ENCODE peak calls at places on chromosomes 12 and 14, in eight cellular contexts. Y is AG10803; R is CD4-positive, alpha-beta memory T cell; Q is IMR-90; O is A549; S is GM12864; V is fibroblast of the aortic adventitia; E is fibroblast of pulmonary artery. H is an unnamed sample.

GRCh38 chr12:946212-946611 is 3.3 kb downstream of the RAD52 start:
- DNase-seq in Y (peak; percentile 17), R (no peak), Q (peak; percentile 42), O (no peak), S (no peak), V (no peak), E (peak; percentile 25), H (no peak)

GRCh38 chr14:50447491-50447890 is 50.8 kb upstream of the CDKL1 start:
- DNase-seq in Y (no peak), R (no peak), Q (peak; percentile 21), O (peak; percentile 38), S (no peak), V (peak; percentile 55), E (peak; percentile 40), H (no peak)

GRCh38 chr12:109714141-109714912 is 702 bp downstream of the FAM222A start:
- DNase-seq in Y (peak; percentile 9), R (peak; percentile 59), Q (peak; percentile 20), O (peak; percentile 78), S (no peak), V (peak; percentile 14), E (peak; percentile 42), H (peak; percentile 90)

GRCh38 chr12:39127401-39127800 is 222.0 kb upstream of the CPNE8 start:
- DNase-seq in Y (peak; percentile 2), R (no peak), Q (no peak), O (peak; percentile 75), S (no peak), V (peak; percentile 20), E (peak; percentile 73), H (no peak)

GRCh38 chr14:49992901-49993335 is 100.0 kb downstream of the ARF6 start:
- DNase-seq in Y (peak; percentile 74), R (no peak), Q (peak; percentile 91), O (peak; percentile 88), S (peak; percentile 62), V (peak; percentile 64), E (peak; percentile 58), H (no peak)

GRCh38 chr12:132362966-132363660 is 33.7 kb upstream of the GALNT9 start:
- DNase-seq in Y (no peak), R (no peak), Q (no peak), O (no peak), S (no peak), V (no peak), E (no peak), H (no peak)

GRCh38 chr12:64682572-64683277 is 72.4 kb downstream of the RASSF3 start:
- DNase-seq in Y (peak; percentile 89), R (no peak), Q (peak; percentile 93), O (peak; percentile 40), S (no peak), V (peak; percentile 89), E (peak; percentile 96), H (peak; percentile 67)

GRCh38 chr14:58864751-58865519 is 227.2 kb downstream of the DACT1 start:
- DNase-seq in Y (peak; percentile 79), R (no peak), Q (peak; percentile 82), O (no peak), S (no peak), V (peak; percentile 97), E (peak; percentile 95), H (no peak)

GRCh38 chr14:24838945-24839616 is 205.1 kb upstream of the GZMB start:
- DNase-seq in Y (peak; percentile 33), R (no peak), Q (no peak), O (no peak), S (no peak), V (peak; percentile 44), E (peak; percentile 56), H (no peak)

GRCh38 chr14:102089621-102090343 is 2.9 kb upstream of the HSP90AA1 start:
- DNase-seq in Y (no peak), R (no peak), Q (no peak), O (no peak), S (no peak), V (no peak), E (no peak), H (no peak)

GRCh38 chr14:92792885-92793284 is 1.2 kb upstream of the GOLGA5 start:
- DNase-seq in Y (peak; percentile 16), R (no peak), Q (no peak), O (peak; percentile 30), S (no peak), V (no peak), E (no peak), H (no peak)

GRCh38 chr12:109872-110271 is 43.3 kb downstream of the IQSEC3 start:
- DNase-seq in Y (no peak), R (no peak), Q (no peak), O (no peak), S (no peak), V (no peak), E (no peak), H (no peak)

GRCh38 chr12:89479982-89480381 is 44.6 kb downstream of the GALNT4 start:
- DNase-seq in Y (no peak), R (no peak), Q (no peak), O (no peak), S (no peak), V (no peak), E (no peak), H (no peak)

GRCh38 chr12:107103097-107103496 is 9.7 kb upstream of the CRY1 start:
- DNase-seq in Y (no peak), R (no peak), Q (no peak), O (no peak), S (no peak), V (no peak), E (no peak), H (no peak)

GRCh38 chr14:101870273-101870939 is 94.0 kb upstream of the DYNC1H1 start:
- DNase-seq in Y (no peak), R (no peak), Q (no peak), O (no peak), S (no peak), V (no peak), E (no peak), H (no peak)

GRCh38 chr12:98852181-98852580 is 207.1 kb downstream of the APAF1 start:
- DNase-seq in Y (no peak), R (no peak), Q (no peak), O (no peak), S (no peak), V (no peak), E (no peak), H (no peak)

GRCh38 chr12:54005853-54006699 is 2.7 kb upstream of the HOXC8 start:
- DNase-seq in Y (peak; percentile 87), R (peak; percentile 77), Q (peak; percentile 62), O (peak; percentile 86), S (no peak), V (peak; percentile 79), E (peak; percentile 81), H (peak; percentile 98)

GRCh38 chr12:54005531-54005852 is 3.3 kb upstream of the HOXC8 start:
- DNase-seq in Y (no peak), R (no peak), Q (no peak), O (no peak), S (no peak), V (no peak), E (no peak), H (no peak)

GRCh38 chr12:54008260-54008552 is 579 bp upstream of the HOXC8 start:
- DNase-seq in Y (no peak), R (no peak), Q (no peak), O (no peak), S (no peak), V (no peak), E (no peak), H (no peak)

GRCh38 chr12:54007538-54008259 is 1.1 kb upstream of the HOXC8 start:
- DNase-seq in Y (no peak), R (no peak), Q (no peak), O (no peak), S (no peak), V (no peak), E (no peak), H (no peak)

DNA sequence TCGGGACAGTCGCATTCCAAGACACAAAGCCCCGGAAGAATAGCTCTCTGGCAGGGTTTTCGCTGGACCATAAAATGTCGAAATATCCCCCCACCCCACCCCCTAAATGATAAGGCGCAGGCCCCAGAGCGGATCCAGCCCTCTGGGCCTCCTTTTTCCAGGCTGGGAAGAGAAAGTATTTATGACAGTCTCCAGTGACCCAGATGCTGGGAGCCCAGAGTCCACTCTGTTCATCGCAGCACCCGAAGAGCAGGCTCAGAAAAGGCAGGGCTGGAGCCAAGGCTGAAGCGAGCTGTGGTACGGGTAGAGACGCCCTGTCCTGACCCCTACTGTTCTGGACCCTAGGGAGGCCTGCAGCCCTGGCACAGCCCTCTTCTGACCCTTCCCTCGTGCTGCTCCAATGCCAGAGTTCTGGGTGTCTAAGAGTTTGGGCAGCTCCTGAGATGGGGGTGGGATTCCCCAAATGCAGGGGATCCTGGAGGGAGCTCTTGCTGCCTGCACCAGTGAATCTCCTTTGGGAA is 2.0 kb upstream of the HOXC8 start:
- DNase-seq in Y (peak; percentile 57), R (no peak), Q (no peak), O (no peak), S (no peak), V (no peak), E (no peak), H (no peak)
- H3K4me3 ChIP-seq in Y (peak overlapping the region; percentile 98), R (no peak overlapping the region), Q (no peak overlapping the region), O (no peak overlapping the region), S (no peak overlapping the region), V (no peak overlapping the region), E (no peak overlapping the region), H (no peak overlapping the region)

DNA sequence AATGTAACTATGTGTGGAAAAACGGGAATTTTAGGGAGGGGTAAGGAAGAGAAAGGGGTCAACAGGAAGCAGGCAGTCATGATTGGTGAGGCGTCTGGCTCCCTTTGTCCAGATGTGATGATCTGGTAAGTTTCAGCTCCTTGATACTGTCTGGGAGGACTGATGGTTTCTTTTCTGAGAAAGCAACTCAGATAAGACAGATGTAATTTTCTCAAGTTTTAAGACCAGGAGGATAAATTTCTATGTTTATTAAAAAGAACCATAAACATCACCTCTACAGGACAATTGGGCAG is 21.9 kb upstream of the AMN1 start:
- DNase-seq in Y (no peak), R (no peak), Q (no peak), O (peak; percentile 19), S (no peak), V (no peak), E (no peak), H (no peak)
- H3K4me3 ChIP-seq in Y (no peak overlapping the region), R (no peak overlapping the region), Q (no peak overlapping the region), O (no peak overlapping the region), S (peak overlapping the region; percentile 49), V (no peak overlapping the region), E (no peak overlapping the region), H (no peak overlapping the region)

DNA sequence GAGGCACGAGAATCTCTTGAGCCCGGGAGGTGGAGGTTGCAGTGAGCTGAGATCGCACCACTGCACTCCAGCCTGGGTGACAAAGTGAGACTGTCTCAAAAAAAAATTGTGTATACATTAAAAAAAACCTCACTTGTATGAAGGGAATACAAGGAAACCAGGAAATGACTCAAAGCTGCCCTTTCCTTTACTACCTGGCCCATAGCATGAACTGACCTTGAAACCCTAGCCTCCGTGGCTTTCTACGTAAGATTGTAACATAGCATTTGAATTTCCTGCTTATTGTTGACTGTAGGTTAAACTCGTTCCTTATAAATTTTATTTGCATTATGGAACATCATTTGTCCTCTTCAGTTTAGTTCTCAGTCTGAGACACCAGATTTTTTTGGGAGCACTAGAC is 9.1 kb upstream of the DDX47 start:
- DNase-seq in Y (no peak), R (no peak), Q (peak; percentile 80), O (peak; percentile 90), S (no peak), V (no peak), E (peak; percentile 27), H (no peak)
- H3K4me3 ChIP-seq in Y (no peak overlapping the region), R (no peak overlapping the region), Q (no peak overlapping the region), O (peak overlapping the region; percentile 23), S (no peak overlapping the region), V (no peak overlapping the region), E (no peak overlapping the region), H (no peak overlapping the region)

DNA sequence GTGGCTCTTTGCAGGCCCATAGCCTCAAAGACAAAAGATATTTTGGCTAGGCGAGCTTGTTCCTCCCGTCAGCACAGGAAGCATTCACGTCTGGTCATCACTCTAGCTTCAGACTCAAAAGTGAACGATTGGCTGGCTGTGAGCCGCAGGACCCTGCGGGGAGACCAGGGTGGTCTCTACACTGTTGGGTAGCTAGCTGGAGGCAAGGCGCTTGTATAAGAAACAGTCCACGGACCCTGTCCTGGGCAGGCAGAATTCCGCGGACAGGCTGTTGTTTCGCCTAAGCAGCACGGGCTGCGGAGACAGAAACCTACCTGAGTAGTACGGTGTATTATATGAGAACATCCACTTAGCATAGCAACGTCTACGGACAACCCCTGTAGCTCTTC is 29.6 kb downstream of the WBP11 start:
- DNase-seq in Y (no peak), R (no peak), Q (no peak), O (no peak), S (no peak), V (no peak), E (peak; percentile 21), H (peak; percentile 38)
- H3K4me3 ChIP-seq in Y (peak overlapping the region; percentile 94), R (peak overlapping the region; percentile 80), Q (peak overlapping the region; percentile 92), O (peak overlapping the region; percentile 78), S (peak overlapping the region; percentile 81), V (peak overlapping the region; percentile 86), E (peak overlapping the region; percentile 90), H (no peak overlapping the region)

H was measured in lower leg skin.